ENCODE peak calls at places on chromosomes 11 and 22, in seven cellular contexts. H is CD4-positive, alpha-beta T cell; J is SK-N-SH; W is esophagus squamous epithelium; G is kidney epithelial cell; Y is HFF-Myc; V is MCF 10A. L is an unnamed sample.
A peak's percentile ranks its signal among the peaks of the same experiment; 100 is the strongest.

GRCh38 chr11:119284344-119285157 is 32.4 kb downstream of the MCAM start:
- DNase-seq in H (no peak), J (peak; percentile 36), W (no peak), G (no peak), Y (no peak), V (peak; percentile 57), L (peak; percentile 5)

GRCh38 chr11:125886997-125887372 is 483 bp upstream of the HYLS1 start:
- DNase-seq in H (peak; percentile 21), J (no peak), W (no peak), G (no peak), Y (no peak), V (peak; percentile 57), L (no peak)

GRCh38 chr22:35834080-35834479 is 116.4 kb downstream of the APOL5 start:
- DNase-seq in H (no peak), J (no peak), W (no peak), G (no peak), Y (no peak), V (no peak), L (no peak)

GRCh38 chr11:114076974-114077373 is 17.5 kb downstream of the ZBTB16 start:
- DNase-seq in H (no peak), J (peak; percentile 72), W (no peak), G (no peak), Y (no peak), V (no peak), L (no peak)

GRCh38 chr11:72174299-72175070 is 17.5 kb upstream of the FOLR1 start:
- DNase-seq in H (no peak), J (no peak), W (no peak), G (no peak), Y (no peak), V (peak; percentile 73), L (no peak)

GRCh38 chr11:97140885-97141494 is 751.2 kb downstream of the JRKL start:
- DNase-seq in H (no peak), J (peak; percentile 7), W (no peak), G (no peak), Y (no peak), V (peak; percentile 46), L (no peak)

GRCh38 chr11:132520199-132520598 is 1012.1 kb downstream of the OPCML start:
- DNase-seq in H (no peak), J (no peak), W (no peak), G (no peak), Y (no peak), V (no peak), L (no peak)

GRCh38 chr11:94787798-94788197 is 19.6 kb downstream of the AMOTL1 start:
- DNase-seq in H (no peak), J (no peak), W (no peak), G (no peak), Y (no peak), V (peak; percentile 34), L (no peak)

GRCh38 chr22:41308544-41308947 is 7.2 kb downstream of the ZC3H7B start:
- DNase-seq in H (no peak), J (no peak), W (no peak), G (no peak), Y (no peak), V (no peak), L (no peak)

GRCh38 chr11:66951135-66951534 is 7.0 kb downstream of the PC start:
- DNase-seq in H (no peak), J (no peak), W (no peak), G (no peak), Y (no peak), V (no peak), L (no peak)

GRCh38 chr11:958101-958500 is 32.4 kb downstream of the AP2A2 start:
- DNase-seq in H (no peak), J (no peak), W (no peak), G (no peak), Y (no peak), V (no peak), L (no peak)

GRCh38 chr11:961921-962320 is 36.3 kb downstream of the AP2A2 start:
- DNase-seq in H (no peak), J (peak; percentile 7), W (no peak), G (no peak), Y (no peak), V (no peak), L (no peak)

GRCh38 chr11:957201-957920 is 31.7 kb downstream of the AP2A2 start:
- DNase-seq in H (no peak), J (no peak), W (no peak), G (no peak), Y (no peak), V (no peak), L (no peak)

GRCh38 chr11:959027-959426 is 33.4 kb downstream of the AP2A2 start:
- DNase-seq in H (no peak), J (no peak), W (no peak), G (no peak), Y (no peak), V (no peak), L (no peak)

GRCh38 chr11:959608-960007 is 33.9 kb downstream of the AP2A2 start:
- DNase-seq in H (no peak), J (no peak), W (no peak), G (no peak), Y (no peak), V (no peak), L (no peak)
- TF ChIP-seq CTCF in H (no peak), J (no peak), W (no peak), G (no peak), Y (no peak), V (no peak), L (no peak)

DNA sequence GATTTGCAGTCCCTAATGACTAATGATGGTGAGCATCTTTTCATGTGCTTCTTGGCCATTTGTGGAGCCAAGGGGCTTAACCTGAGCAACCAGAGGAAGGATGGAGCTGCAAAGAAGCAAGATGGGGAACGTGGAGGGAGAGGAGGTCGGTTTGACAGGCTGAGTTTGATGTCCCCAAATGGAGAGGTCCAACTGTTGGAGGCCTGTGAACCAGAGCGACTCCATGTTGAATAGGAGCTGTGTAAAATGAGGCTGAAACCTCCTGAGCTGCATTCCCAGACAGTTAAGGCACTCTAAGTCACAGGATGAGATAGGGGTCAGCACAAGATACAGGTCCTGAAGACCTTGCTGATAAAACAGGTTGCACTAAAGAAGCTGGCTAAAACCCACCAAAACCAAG is 54.5 kb downstream of the RPS6KA4 start:
- DNase-seq in H (no peak), J (no peak), W (no peak), G (no peak), Y (no peak), V (no peak), L (no peak)
- TF ChIP-seq CTCF in H (no peak), J (no peak), W (no peak), G (no peak), Y (no peak), V (no peak), L (no peak)

GRCh38 chr22:30245985-30246901 is at the start of gene LIF:
- DNase-seq in H (peak; percentile 23), J (peak; percentile 83), W (no peak), G (no peak), Y (no peak), V (peak; percentile 38), L (no peak)
- TF ChIP-seq CTCF in H (peak; percentile 30), J (peak; percentile 40), W (no peak), G (no peak), Y (no peak), V (peak; percentile 9), L (no peak)

GRCh38 chr11:47355283-47356128 is 3.0 kb upstream of the MYBPC3 start:
- DNase-seq in H (no peak), J (peak; percentile 93), W (no peak), G (peak; percentile 70), Y (peak; percentile 79), V (peak; percentile 94), L (peak; percentile 44)
- TF ChIP-seq CTCF in H (no peak), J (peak; percentile 96), W (peak; percentile 95), G (peak; percentile 100), Y (peak; percentile 92), V (peak; percentile 99), L (peak; percentile 98)

GRCh38 chr11:10376061-10376460 is 71.2 kb downstream of the ADM start:
- DNase-seq in H (no peak), J (no peak), W (no peak), G (no peak), Y (no peak), V (no peak), L (peak; percentile 73)
- TF ChIP-seq CTCF in H (no peak), J (no peak), W (no peak), G (no peak), Y (no peak), V (no peak), L (no peak)

GRCh38 chr11:44466531-44467179 is 98.8 kb upstream of the CD82 start:
- DNase-seq in H (no peak), J (no peak), W (no peak), G (no peak), Y (no peak), V (no peak), L (no peak)

GRCh38 chr11:44463751-44464150 is 101.7 kb upstream of the CD82 start:
- DNase-seq in H (no peak), J (no peak), W (no peak), G (no peak), Y (no peak), V (no peak), L (no peak)

GRCh38 chr11:44467931-44468330 is 97.5 kb upstream of the CD82 start:
- DNase-seq in H (no peak), J (no peak), W (no peak), G (no peak), Y (no peak), V (no peak), L (no peak)

GRCh38 chr11:44467413-44467812 is 98.0 kb upstream of the CD82 start:
- DNase-seq in H (no peak), J (no peak), W (no peak), G (no peak), Y (no peak), V (no peak), L (no peak)

DNA sequence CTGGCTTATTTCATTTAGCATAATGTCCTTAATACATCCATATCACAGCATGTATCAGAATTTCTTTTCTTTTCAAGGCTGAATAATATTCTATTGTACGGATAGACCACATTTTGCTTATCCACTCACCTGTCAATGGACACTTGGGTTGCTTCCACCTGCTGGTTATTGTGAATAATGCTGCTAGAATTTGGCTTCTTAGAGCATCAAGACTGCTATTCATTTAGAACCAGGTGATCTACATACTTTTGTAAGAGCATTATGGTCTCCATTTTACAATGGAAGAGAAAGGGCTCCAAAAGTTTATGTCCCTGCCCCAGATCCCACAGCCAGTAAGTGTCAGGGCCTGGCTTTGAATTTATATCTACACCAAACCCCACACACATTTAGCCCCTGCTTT is 100.7 kb upstream of the CD82 start:
- DNase-seq in H (no peak), J (no peak), W (no peak), G (no peak), Y (no peak), V (peak; percentile 14), L (no peak)
- TF ChIP-seq CTCF in H (no peak), J (no peak), W (no peak), G (no peak), Y (no peak), V (no peak), L (peak; percentile 2)